ENCODE peak calls at places on chromosomes 7 and 10, in six cellular contexts. J is endothelial cell, I is GM10248, O is WTC11, Y is GM12865, P is heart left ventricle. F is an unnamed sample.

GRCh38 chr7:45657136-45657889 is 83.1 kb downstream of the ADCY1 start:
- DNase-seq in J (no peak), I (no peak), O (no peak), Y (no peak), P (peak), F (no peak)

GRCh38 chr7:101681170-101682007 is 52.3 kb upstream of the MYL10 start:
- DNase-seq in J (no peak), I (no peak), O (no peak), Y (no peak), P (peak), F (peak)

GRCh38 chr10:11646450-11646849 is 35.0 kb upstream of the USP6NL start:
- DNase-seq in J (no peak), I (no peak), O (no peak), Y (no peak), P (no peak), F (no peak)

GRCh38 chr10:133527779-133528271 is 662 bp downstream of the CYP2E1 start:
- DNase-seq in J (peak), I (no peak), O (no peak), Y (no peak), P (no peak), F (no peak)

GRCh38 chr10:72353963-72354355 is 760 bp downstream of the DNAJB12 start:
- DNase-seq in J (peak), I (no peak), O (no peak), Y (peak), P (peak), F (no peak)

GRCh38 chr7:156386097-156386496 is 254.5 kb upstream of the RNF32 start:
- DNase-seq in J (peak), I (no peak), O (peak), Y (no peak), P (no peak), F (no peak)

GRCh38 chr7:130904031-130904757 is 170.2 kb upstream of the KLF14 start:
- DNase-seq in J (no peak), I (no peak), O (no peak), Y (no peak), P (no peak), F (no peak)

GRCh38 chr7:72538147-72538546 is 126.0 kb upstream of the CALN1 start:
- DNase-seq in J (no peak), I (no peak), O (no peak), Y (no peak), P (no peak), F (no peak)

GRCh38 chr7:155131090-155131489 is 61.0 kb downstream of the HTR5A start:
- DNase-seq in J (no peak), I (no peak), O (no peak), Y (no peak), P (no peak), F (no peak)

DNA sequence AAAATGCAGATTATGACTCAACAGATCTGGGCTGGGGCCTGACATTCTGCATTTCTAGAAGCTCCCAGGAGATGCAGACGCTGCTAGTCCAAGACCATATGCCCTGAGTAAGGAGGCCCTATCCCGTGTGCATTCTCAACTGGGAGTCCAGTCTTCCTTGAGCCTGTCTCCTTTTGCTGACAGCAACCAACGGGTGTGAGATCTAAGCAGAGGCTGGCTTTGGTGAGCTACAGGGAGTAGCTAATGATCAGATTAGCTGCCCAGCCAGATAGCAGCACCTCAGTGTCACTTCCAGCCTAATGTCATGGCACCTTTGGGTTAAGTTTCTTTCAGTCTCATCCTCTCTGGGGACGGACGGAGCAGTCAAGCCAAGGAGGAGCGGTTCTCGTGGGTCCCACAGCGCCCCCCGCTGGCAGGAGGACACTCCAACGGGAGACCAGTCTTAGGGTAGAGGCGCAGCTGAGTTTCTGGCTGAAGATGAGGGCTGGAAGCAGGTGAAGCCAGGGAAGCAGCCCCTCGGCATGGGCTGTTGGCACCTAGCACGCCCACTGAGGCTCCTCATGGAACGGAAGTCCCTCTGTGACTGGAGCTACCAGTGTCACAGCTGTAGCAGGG is 154.0 kb downstream of the CCDC3 start:
- DNase-seq in J (peak), I (no peak), O (peak), Y (peak), P (no peak), F (no peak)
- TF ChIP-seq CTCF in J (peak), I (peak), O (peak), Y (peak), P (peak), F (no peak)

GRCh38 chr7:47807756-47808155 is 140.5 kb downstream of the PKD1L1 start:
- DNase-seq in J (no peak), I (no peak), O (peak), Y (peak), P (no peak), F (no peak)
- TF ChIP-seq CTCF in J (no peak), I (no peak), O (no peak), Y (peak), P (no peak), F (no peak)

DNA sequence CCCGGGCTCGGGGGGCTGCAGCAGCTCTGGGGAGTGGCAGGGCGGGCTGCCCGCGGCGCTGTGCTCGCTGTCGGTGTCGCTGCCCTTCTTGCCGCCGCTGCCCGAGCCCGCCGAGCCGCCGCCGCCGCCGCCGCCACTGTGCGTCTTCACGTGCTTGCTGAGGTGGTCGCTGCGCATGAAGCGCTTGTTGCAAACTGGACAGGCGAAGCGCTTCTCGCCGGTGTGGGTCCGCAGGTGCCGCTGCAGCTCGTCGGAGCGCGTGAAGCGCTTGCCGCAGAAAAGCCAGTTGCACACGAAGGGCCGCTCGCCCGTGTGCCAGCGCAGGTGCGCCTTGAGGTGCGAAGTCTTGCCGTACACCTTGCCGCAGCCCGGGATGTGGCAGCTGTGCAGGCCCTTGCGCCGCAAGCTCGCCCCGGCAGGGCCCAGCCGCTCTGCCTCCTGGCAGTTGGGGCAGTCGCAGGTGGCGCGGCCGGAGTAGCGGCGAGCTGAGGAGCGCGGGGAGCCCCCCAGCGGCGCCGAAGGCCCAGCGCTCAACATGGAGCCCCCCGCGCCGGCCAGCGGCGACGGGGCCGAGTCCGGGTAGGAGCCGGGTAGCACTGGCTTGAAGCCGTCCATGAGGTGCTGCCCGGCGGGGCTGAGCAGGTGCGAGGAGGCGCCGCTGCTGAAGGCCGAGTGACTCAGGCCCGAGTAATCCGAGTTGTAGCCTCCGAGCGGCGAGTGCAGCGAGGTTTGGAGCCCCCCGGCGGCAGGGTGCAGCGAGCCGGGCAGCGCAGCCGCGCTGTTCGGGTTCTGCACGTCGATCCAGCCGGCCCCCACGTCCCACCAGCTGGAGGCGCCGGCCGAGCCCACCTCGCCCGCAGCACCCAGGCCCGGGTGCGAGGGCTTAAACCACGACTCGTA is 2.1 kb downstream of the SP8 start:
- DNase-seq in J (peak), I (peak), O (peak), Y (no peak), P (no peak), F (no peak)
- TF ChIP-seq CTCF in J (peak), I (no peak), O (no peak), Y (no peak), P (no peak), F (no peak)

DNA sequence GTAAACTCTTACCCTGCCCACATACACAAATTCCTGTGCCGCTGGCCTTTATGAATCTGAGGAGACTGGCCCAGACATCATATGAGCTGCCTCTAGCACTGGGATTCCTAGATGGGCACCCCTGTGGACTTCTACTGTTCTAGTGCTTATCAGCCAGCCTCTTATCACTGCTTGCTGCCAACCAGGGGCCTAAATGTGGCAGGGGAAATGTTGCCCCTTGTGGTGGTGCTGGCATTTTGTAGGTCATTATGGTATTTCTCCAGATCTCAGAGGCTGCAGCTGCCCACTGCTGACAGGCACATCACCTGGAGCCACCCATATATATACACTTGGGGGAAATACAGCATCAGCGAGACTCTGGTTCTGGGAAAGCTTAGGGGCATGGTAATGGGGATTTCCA is 5.4 kb downstream of the SFR1 start:
- DNase-seq in J (no peak), I (no peak), O (peak), Y (peak), P (no peak), F (peak)
- TF ChIP-seq CTCF in J (peak), I (no peak), O (no peak), Y (peak), P (no peak), F (no peak)

GRCh38 chr7:64795176-64795575 is 948 bp downstream of the ZNF138 start:
- DNase-seq in J (no peak), I (no peak), O (no peak), Y (no peak), P (no peak), F (no peak)

GRCh38 chr7:64793106-64793755 is 997 bp upstream of the ZNF138 start:
- DNase-seq in J (no peak), I (no peak), O (no peak), Y (no peak), P (no peak), F (no peak)

GRCh38 chr7:64794171-64794844 is at the start of gene ZNF138:
- DNase-seq in J (peak), I (peak), O (peak), Y (peak), P (peak), F (peak)
- TF ChIP-seq CTCF in J (no peak), I (no peak), O (no peak), Y (no peak), P (no peak), F (no peak)

F was measured in thyroid gland.